ENCODE peak calls at places on chromosomes 13 and 19, in five cellular contexts. Z, F, S, Y and R are unnamed samples.

GRCh38 chr19:11964496-11964857 is 363 bp upstream of the ZNF763 start:
- DNase-seq in Z (no peak), F (no peak), S (no peak), Y (no peak), R (no peak)

GRCh38 chr19:49808762-49809154 is 4.3 kb downstream of the FUZ start:
- DNase-seq in Z (peak; percentile 88), F (peak; percentile 95), S (peak; percentile 87), Y (no peak), R (peak; percentile 99)

GRCh38 chr19:45528744-45529453 is 21.6 kb downstream of the VASP start:
- DNase-seq in Z (no peak), F (no peak), S (peak; percentile 63), Y (no peak), R (peak; percentile 45)

GRCh38 chr13:101144808-101145419 is 271.4 kb downstream of the NALCN start:
- DNase-seq in Z (no peak), F (no peak), S (peak; percentile 50), Y (peak; percentile 5), R (peak; percentile 27)

GRCh38 chr13:48493076-48493765 is 39.7 kb downstream of the RCBTB2 start:
- DNase-seq in Z (no peak), F (no peak), S (no peak), Y (no peak), R (no peak)

GRCh38 chr13:80334582-80335260 is 6.2 kb downstream of the SPRY2 start:
- DNase-seq in Z (no peak), F (no peak), S (no peak), Y (no peak), R (no peak)

GRCh38 chr19:13834308-13834790 is 39.1 kb downstream of the ZSWIM4 start:
- DNase-seq in Z (no peak), F (no peak), S (peak; percentile 87), Y (no peak), R (no peak)

GRCh38 chr19:5782945-5783919 is 1.3 kb downstream of the PRR22 start:
- DNase-seq in Z (no peak), F (no peak), S (no peak), Y (no peak), R (no peak)

GRCh38 chr19:44782729-44783128 is 5.0 kb downstream of the CBLC start:
- DNase-seq in Z (no peak), F (no peak), S (peak; percentile 56), Y (no peak), R (no peak)

GRCh38 chr19:23145617-23146415 is 29.0 kb downstream of the ZNF730 start:
- DNase-seq in Z (no peak), F (no peak), S (no peak), Y (no peak), R (no peak)

GRCh38 chr13:76976929-76977328 is 15.0 kb upstream of the CLN5 start:
- DNase-seq in Z (no peak), F (no peak), S (no peak), Y (no peak), R (no peak)
- TF ChIP-seq CTCF in Z (no peak), F (no peak), S (no peak), Y (no peak), R (no peak)

DNA sequence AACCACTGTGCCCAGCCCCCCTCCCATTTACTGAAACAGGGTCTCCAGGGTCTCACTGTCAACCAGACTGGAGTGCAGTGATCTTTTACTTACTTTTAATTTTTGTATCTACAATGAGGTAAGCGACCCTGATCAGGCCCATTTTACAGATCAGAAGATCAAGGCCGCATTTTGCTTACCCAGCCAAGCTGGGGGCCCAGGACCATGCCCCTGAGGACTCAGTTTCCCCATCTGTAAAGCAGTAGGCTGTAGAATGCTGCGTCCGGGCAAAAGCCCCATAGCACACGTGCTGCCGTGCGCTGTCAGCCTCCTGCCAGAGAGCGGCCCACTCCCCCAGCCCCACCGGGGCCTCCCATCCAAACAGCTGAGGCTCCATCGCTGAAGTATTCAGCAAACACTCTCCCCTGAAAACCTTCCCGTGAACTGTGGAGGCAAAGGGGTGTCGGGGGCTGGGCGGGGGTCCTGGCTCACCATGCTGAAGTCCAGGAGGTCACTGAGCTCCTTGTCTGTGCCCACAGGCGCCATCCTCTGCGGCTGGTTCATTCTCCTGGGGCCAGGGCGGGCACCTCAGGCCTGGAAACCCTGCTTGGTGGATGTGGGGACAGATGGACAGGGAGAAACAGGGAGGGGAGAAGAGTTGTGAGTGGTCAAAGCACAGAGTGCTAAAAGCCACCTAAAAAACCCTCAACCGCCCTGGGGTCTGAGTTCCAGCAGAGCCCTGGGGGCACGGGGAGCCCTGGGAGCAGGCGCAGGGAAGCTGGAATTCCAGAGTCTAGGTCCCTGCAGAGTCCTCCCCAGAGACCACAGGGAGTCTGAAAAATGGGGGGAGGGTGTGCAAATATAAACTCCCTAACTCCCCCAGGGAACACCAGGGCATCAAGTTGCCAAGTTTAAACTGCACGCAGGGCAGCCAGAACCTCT is 2.4 kb downstream of the TCF3 start:
- DNase-seq in Z (no peak), F (no peak), S (no peak), Y (no peak), R (no peak)
- TF ChIP-seq CTCF in Z (no peak), F (no peak), S (no peak), Y (no peak), R (no peak)

DNA sequence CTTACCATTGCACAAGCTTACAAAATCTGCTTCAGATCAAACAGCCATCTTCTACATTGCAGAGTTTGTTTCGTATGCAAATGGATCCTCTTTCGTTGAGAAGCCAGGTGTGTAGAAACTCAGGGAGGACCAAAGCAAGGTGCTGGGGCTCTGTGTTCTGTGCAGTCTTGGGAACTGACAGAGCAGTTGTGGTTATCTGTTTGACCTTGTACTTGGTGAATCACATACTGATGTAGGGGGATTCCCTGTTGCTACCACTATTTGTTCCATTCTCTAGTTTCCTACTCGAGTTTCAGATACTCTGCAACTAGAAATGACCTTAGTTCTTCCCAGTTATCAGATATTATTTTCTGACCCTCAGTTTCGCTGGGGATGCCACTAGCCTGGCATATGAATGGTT is 95.2 kb upstream of the CLDN10 start:
- DNase-seq in Z (no peak), F (no peak), S (no peak), Y (peak; percentile 89), R (no peak)
- TF ChIP-seq CTCF in Z (no peak), F (no peak), S (no peak), Y (no peak), R (no peak)

GRCh38 chr13:103277959-103278673 is 211.9 kb upstream of the SLC10A2 start:
- DNase-seq in Z (no peak), F (no peak), S (no peak), Y (no peak), R (no peak)
- TF ChIP-seq CTCF in Z (no peak), F (no peak), S (no peak), Y (no peak), R (no peak)